ENCODE peak calls at places on chromosomes 11 and 22, in four cellular contexts. Z, M, F and B are unnamed samples. For H3K36me3 and H3K9me3, the result is how much of the 10 kb centered on the place peaks cover.

GRCh38 chr22:19432092-19432844 is at the start of gene MRPL40:
- DNase-seq in M (peak), Z (peak), F (peak), B (peak)

GRCh38 chr11:92885600-92885999 is 83.9 kb upstream of the MTNR1B start:
- DNase-seq in M (no peak), Z (no peak), F (no peak), B (no peak)

GRCh38 chr22:47197735-47198500 is 435.5 kb downstream of the TBC1D22A start:
- DNase-seq in Z (no peak), M (no peak), F (no peak), B (peak)

GRCh38 chr22:46116491-46116958 is 33.8 kb upstream of the PPARA start:
- DNase-seq in Z (peak), F (peak), M (peak), B (peak)

GRCh38 chr11:111938687-111939160 is 1.6 kb downstream of the DIXDC1 start:
- DNase-seq in F (peak), Z (peak), M (no peak), B (no peak)

GRCh38 chr22:43722444-43722843 is 89.7 kb downstream of the EFCAB6 start:
- DNase-seq in F (no peak), M (no peak), Z (no peak), B (no peak)

GRCh38 chr11:119713361-119714040 is 15.5 kb downstream of the NECTIN1 start:
- DNase-seq in M (no peak), F (no peak), Z (no peak), B (no peak)

GRCh38 chr22:24494182-24494534 is 974 bp upstream of the UPB1 start:
- DNase-seq in Z (no peak), F (no peak), M (no peak), B (no peak)

GRCh38 chr22:21443735-21444421 is 23.3 kb upstream of the TMEM191C start:
- DNase-seq in F (no peak), Z (no peak), M (no peak), B (peak)

DNA sequence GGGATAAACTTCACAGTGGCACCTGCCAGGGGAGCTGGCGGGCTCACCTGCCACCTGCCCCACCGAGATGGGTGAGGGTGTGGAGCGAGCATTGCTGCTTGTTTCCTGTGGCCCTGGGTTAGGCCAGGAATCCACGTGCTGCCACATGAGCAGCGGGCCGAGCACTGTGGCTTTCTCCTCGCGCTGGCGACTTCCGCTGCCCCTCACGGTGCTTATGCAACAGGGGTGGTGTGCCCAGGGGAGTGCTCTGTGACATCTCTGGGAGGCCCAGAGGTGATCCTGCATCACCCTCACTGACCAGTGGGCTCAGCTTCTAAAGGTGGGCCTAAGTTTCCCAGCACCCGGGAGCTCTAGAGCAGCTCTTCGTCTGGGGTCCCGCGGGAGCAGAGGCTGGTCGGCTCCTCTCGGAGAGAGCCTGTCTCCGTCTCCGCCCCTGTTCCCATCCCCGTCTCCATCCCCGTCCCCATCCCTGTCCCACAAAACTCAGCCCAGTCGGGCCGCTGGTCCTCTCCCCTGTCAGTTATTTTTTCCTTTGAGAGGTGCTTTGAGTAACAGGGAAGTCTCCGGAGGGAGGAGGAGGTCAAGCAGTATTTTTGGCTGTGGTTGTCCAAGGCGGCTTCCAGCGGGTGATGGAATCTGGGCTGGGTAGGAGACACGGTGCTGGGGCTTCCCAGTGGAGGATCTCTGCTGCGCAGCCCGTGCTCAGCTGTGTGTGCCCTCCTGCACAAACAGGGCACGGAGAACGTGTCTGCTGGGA is 42.5 kb downstream of the AP2A2 start:
- DNase-seq in M (no peak), Z (peak), F (no peak), B (peak)
- H3K36me3 ChIP-seq in M (under half), Z (under half), F (under half), B (half or more)

DNA sequence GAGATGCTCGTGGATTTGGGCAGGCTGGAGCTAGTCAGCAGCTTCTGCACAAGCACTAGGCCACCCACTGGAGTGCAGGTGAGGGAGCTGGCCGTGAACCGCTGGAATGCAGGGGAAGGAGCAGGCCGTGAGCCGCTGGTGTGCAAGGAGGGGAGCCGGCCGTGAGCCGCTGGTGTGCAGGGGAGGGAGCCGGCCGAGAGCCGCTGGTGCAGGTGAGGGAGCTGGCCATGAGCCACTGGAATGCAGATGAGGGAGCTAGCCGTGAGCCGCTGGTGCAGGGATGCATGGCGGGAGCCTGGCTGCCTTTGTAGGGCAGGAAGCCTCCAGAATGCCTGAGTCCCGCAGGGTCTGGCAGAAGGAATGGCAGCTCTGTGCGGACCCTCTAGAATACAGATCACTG is 4220.0 kb upstream of the OR11H1 start:
- DNase-seq in M (no peak), F (no peak), Z (no peak), B (no peak)
- H3K27ac ChIP-seq in M (no peak), F (no peak), Z (no peak), B (no peak)

GRCh38 chr11:60939301-60939700 is 12.7 kb downstream of the SLC15A3 start:
- DNase-seq in F (no peak), Z (no peak), M (no peak), B (peak)
- H3K9me3 ChIP-seq in F (under half), Z (under half), M (under half), B (under half)

DNA sequence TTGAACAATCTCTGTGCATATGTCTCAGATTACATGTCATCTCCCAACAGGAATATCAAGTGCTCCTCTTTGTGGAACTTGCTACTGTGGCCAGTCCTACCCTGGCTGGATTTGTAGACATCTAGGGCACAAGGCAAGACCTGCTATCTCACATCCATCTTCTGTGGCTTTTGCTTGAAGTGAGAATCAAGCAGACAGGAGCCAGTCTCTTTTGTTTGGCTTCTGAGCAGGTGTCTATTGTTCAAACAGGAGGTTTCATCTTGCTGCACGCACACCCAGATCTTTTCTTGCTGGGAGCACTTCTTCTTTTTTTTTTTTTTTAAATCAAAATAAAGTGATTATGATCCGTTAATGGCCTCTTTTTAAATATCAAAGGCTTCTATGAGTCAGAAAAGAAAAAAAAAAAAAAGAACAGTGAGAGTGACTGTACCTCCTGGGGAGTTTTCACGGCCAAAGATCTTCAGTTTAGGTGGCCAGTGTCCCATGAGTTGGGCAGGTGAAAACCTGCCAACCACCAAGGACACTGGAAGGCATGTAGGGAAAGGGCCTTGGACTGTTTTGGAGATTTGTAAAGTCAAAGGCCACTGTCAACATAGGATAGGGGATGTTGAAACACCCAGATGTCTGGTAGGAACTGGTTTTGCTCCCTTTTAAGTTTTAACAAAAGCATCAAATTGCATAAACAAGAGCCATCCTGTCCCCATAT is 78.1 kb downstream of the CD44 start:
- DNase-seq in Z (peak), M (no peak), F (no peak), B (no peak)
- H3K36me3 ChIP-seq in Z (under half), M (half or more), F (under half), B (under half)

GRCh38 chr11:130847517-130847916 is 68.8 kb downstream of the SNX19 start:
- DNase-seq in M (no peak), F (no peak), Z (no peak), B (no peak)

GRCh38 chr11:130848361-130849214 is 67.7 kb downstream of the SNX19 start:
- DNase-seq in M (no peak), Z (no peak), F (no peak), B (no peak)

GRCh38 chr11:130850185-130850944 is 65.9 kb downstream of the SNX19 start:
- DNase-seq in Z (no peak), M (no peak), F (no peak), B (no peak)

GRCh38 chr11:130846606-130847005 is 69.7 kb downstream of the SNX19 start:
- DNase-seq in M (no peak), Z (no peak), F (no peak), B (no peak)

GRCh38 chr11:130849215-130849568 is 67.1 kb downstream of the SNX19 start:
- DNase-seq in F (no peak), M (no peak), Z (no peak), B (no peak)
- H3K27ac ChIP-seq in F (no peak), M (no peak), Z (no peak), B (no peak)

GRCh38 chr11:70851308-70851707 is 401.1 kb downstream of the SHANK2 start:
- DNase-seq in M (no peak), Z (no peak), F (no peak), B (no peak)

GRCh38 chr11:70854201-70854600 is 398.2 kb downstream of the SHANK2 start:
- DNase-seq in F (no peak), Z (no peak), M (no peak), B (no peak)

GRCh38 chr11:70851907-70852306 is 400.5 kb downstream of the SHANK2 start:
- DNase-seq in M (no peak), F (no peak), Z (no peak), B (no peak)

GRCh38 chr11:70854891-70855556 is 397.4 kb downstream of the SHANK2 start:
- DNase-seq in Z (no peak), F (no peak), M (no peak), B (no peak)

DNA sequence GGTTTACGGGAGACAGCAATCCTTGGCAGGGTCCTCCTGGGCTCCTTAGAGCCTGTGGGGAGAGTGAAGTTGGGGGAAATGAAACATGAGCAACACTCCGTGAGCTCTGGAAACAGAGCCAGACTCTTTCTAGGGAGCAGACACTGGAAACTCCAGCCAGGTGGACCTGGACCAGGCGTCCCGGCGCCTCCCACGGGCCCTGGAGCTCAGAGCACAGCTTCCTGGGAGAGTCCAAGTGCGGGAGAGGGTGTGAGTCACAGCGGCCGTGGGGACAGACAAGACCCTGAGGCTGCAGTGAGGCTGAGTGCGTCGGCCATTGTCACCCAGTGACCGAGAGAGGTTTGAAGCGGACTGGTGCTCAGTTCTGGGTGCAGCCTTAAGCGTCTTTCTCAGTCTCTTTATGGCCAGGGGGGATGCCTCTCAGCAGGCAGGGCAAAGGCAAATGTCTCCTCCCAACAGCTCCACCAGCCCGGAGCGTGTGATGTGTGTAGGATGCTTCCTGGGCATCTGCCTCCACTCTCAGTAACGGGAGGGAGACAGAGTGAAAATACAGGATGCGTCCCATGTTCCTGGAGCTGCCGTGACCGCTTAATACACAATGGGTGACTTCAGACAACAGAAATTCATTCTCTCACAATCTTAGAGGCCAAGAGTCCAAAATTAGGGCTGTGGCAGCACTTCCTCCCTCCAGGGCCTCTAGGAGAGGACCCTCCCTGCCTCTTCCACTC is 399.1 kb downstream of the SHANK2 start:
- DNase-seq in Z (no peak), F (no peak), M (no peak), B (no peak)
- H3K9me3 ChIP-seq in Z (under half), F (under half), M (under half), B (under half)

GRCh38 chr11:18330921-18331320 is 8.6 kb downstream of the GTF2H1 start:
- DNase-seq in Z (no peak), M (no peak), F (no peak), B (no peak)
- H3K36me3 ChIP-seq in Z (half or more), M (half or more), F (under half), B (half or more)

DNA sequence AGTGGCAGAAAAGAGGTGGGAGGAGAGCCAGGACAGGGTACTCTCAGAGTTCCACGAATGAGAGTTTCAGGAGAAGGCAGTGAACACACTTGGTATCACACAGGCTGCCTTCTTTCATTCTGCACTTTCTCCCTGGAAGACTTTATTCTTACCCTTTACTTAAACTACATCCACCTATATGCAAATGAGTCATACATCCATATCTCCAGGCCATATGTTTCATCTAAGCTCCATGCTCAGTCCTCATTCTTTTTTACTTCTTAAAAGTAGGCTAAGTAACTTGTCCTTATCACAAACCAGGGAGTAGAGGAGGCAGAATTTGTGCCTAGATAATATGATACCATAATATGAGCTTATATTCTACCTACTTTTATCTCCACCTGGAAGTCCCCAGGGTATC is 6.2 kb upstream of the HYLS1 start:
- DNase-seq in M (no peak), Z (no peak), F (no peak), B (no peak)
- H3K27ac ChIP-seq in M (no peak), Z (no peak), F (no peak), B (no peak)

GRCh38 chr11:134751161-134751560 is 339.1 kb upstream of the B3GAT1 start:
- DNase-seq in M (no peak), F (no peak), Z (no peak), B (no peak)

GRCh38 chr11:134753805-134754130 is 341.7 kb upstream of the B3GAT1 start:
- DNase-seq in M (no peak), F (no peak), Z (no peak), B (no peak)

GRCh38 chr11:134752964-134753804 is 341.1 kb upstream of the B3GAT1 start:
- DNase-seq in F (no peak), M (no peak), Z (no peak), B (no peak)

GRCh38 chr11:134751825-134752224 is 339.8 kb upstream of the B3GAT1 start:
- DNase-seq in M (no peak), Z (no peak), F (no peak), B (no peak)

GRCh38 chr11:134752526-134752925 is 340.5 kb upstream of the B3GAT1 start:
- DNase-seq in Z (no peak), M (no peak), F (no peak), B (no peak)
- H3K9me3 ChIP-seq in Z (under half), M (under half), F (under half), B (under half)

DNA sequence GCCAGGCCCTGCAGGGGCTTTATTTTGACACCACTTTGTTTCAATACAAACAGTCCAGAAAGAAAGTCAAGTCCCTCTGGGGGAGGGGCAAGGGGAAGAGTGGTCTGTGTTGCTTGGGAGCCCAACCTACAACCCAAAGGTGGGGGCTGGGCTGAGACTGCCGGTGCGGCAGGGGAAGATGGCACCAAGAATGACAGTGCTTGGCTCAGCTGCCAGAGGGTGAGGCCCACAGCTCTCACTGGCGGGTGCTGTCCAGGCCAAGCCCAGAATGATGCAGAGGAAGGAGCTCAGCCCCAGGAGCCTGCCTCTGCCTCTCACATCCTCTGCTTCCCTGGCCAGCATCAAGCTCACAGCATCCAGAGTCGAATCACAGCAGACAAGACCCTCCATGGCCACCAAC is 12.4 kb downstream of the ARFGAP2 start:
- DNase-seq in Z (no peak), M (no peak), F (no peak), B (no peak)
- H3K36me3 ChIP-seq in Z (half or more), M (half or more), F (under half), B (under half)